ENCODE peak calls at places on chromosomes 16 and 17, in seven cellular contexts. One of them, this sample, is unnamed.

GRCh38 chr16:81526199-81526598 is 81.6 kb downstream of the CMIP start:
- DNase-seq in neural progenitor cell: no peak
- DNase-seq in cardiac muscle cell: no peak
- DNase-seq in retinal pigment epithelial cell: no peak
- DNase-seq in transverse colon: no peak
- DNase-seq in A549: no peak
- DNase-seq in HepG2: no peak
- DNase-seq in this sample: no peak

GRCh38 chr17:42704495-42705494 is 22.5 kb downstream of the CNTNAP1 start:
- DNase-seq in neural progenitor cell: no peak
- DNase-seq in cardiac muscle cell: no peak
- DNase-seq in retinal pigment epithelial cell: no peak
- DNase-seq in transverse colon: no peak
- DNase-seq in A549: no peak
- DNase-seq in HepG2: no peak
- DNase-seq in this sample: no peak

GRCh38 chr17:19978803-19979202 is 1.2 kb upstream of the AKAP10 start:
- DNase-seq in neural progenitor cell: no peak
- DNase-seq in cardiac muscle cell: no peak
- DNase-seq in retinal pigment epithelial cell: no peak
- DNase-seq in transverse colon: no peak
- DNase-seq in A549: no peak
- DNase-seq in HepG2: no peak
- DNase-seq in this sample: no peak

GRCh38 chr16:8278181-8278580 is 312.1 kb downstream of the TMEM114 start:
- DNase-seq in neural progenitor cell: no peak
- DNase-seq in cardiac muscle cell: no peak
- DNase-seq in retinal pigment epithelial cell: no peak
- DNase-seq in transverse colon: no peak
- DNase-seq in A549: no peak
- DNase-seq in HepG2: no peak
- DNase-seq in this sample: no peak

GRCh38 chr16:72753883-72754282 is 294.0 kb downstream of the ZFHX3 start:
- DNase-seq in neural progenitor cell: no peak
- DNase-seq in cardiac muscle cell: peak
- DNase-seq in retinal pigment epithelial cell: no peak
- DNase-seq in transverse colon: no peak
- DNase-seq in A549: no peak
- DNase-seq in HepG2: no peak
- DNase-seq in this sample: no peak

GRCh38 chr17:74493381-74493833 is 27.0 kb downstream of the CD300A start:
- DNase-seq in neural progenitor cell: peak
- DNase-seq in cardiac muscle cell: peak
- DNase-seq in retinal pigment epithelial cell: no peak
- DNase-seq in transverse colon: peak
- DNase-seq in A549: peak
- DNase-seq in HepG2: peak
- DNase-seq in this sample: peak

GRCh38 chr16:1790611-1791255 is 2.8 kb downstream of the IGFALS start:
- DNase-seq in neural progenitor cell: no peak
- DNase-seq in cardiac muscle cell: no peak
- DNase-seq in retinal pigment epithelial cell: no peak
- DNase-seq in transverse colon: no peak
- DNase-seq in A549: no peak
- DNase-seq in HepG2: no peak
- DNase-seq in this sample: no peak

GRCh38 chr17:50817142-50817751 is 18.1 kb upstream of the WFIKKN2 start:
- DNase-seq in neural progenitor cell: peak
- DNase-seq in cardiac muscle cell: peak
- DNase-seq in retinal pigment epithelial cell: no peak
- DNase-seq in transverse colon: peak
- DNase-seq in A549: peak
- DNase-seq in HepG2: no peak
- DNase-seq in this sample: peak

GRCh38 chr17:63035271-63035670 is 69.2 kb downstream of the TANC2 start:
- DNase-seq in neural progenitor cell: no peak
- DNase-seq in cardiac muscle cell: peak
- DNase-seq in retinal pigment epithelial cell: no peak
- DNase-seq in transverse colon: no peak
- DNase-seq in A549: peak
- DNase-seq in HepG2: no peak
- DNase-seq in this sample: no peak

GRCh38 chr16:54846761-54847160 is 83.9 kb upstream of the IRX5 start:
- DNase-seq in neural progenitor cell: no peak
- DNase-seq in cardiac muscle cell: no peak
- DNase-seq in retinal pigment epithelial cell: no peak
- DNase-seq in transverse colon: no peak
- DNase-seq in A549: peak
- DNase-seq in HepG2: no peak
- DNase-seq in this sample: no peak

GRCh38 chr17:9434502-9435113 is 141.0 kb downstream of the STX8 start:
- DNase-seq in neural progenitor cell: no peak
- DNase-seq in cardiac muscle cell: no peak
- DNase-seq in retinal pigment epithelial cell: peak
- DNase-seq in transverse colon: no peak
- DNase-seq in A549: no peak
- DNase-seq in HepG2: no peak
- DNase-seq in this sample: no peak

GRCh38 chr17:74979408-74980146 is 7.0 kb upstream of the HID1 start:
- DNase-seq in neural progenitor cell: no peak
- DNase-seq in cardiac muscle cell: no peak
- DNase-seq in retinal pigment epithelial cell: no peak
- DNase-seq in transverse colon: no peak
- DNase-seq in A549: no peak
- DNase-seq in HepG2: no peak
- DNase-seq in this sample: no peak

GRCh38 chr16:89309438-89310122 is 92.1 kb downstream of the ZNF778 start:
- DNase-seq in neural progenitor cell: no peak
- DNase-seq in cardiac muscle cell: no peak
- DNase-seq in retinal pigment epithelial cell: no peak
- DNase-seq in transverse colon: no peak
- DNase-seq in A549: no peak
- DNase-seq in HepG2: no peak
- DNase-seq in this sample: no peak

GRCh38 chr16:20084624-20085226 is 11.0 kb upstream of the GPR139 start:
- DNase-seq in neural progenitor cell: no peak
- DNase-seq in cardiac muscle cell: no peak
- DNase-seq in retinal pigment epithelial cell: no peak
- DNase-seq in transverse colon: no peak
- DNase-seq in A549: peak
- DNase-seq in HepG2: peak
- DNase-seq in this sample: no peak

GRCh38 chr16:60199154-60199553 is 1465.0 kb upstream of the GOT2 start:
- DNase-seq in neural progenitor cell: peak
- DNase-seq in cardiac muscle cell: no peak
- DNase-seq in retinal pigment epithelial cell: no peak
- DNase-seq in transverse colon: no peak
- DNase-seq in A549: no peak
- DNase-seq in HepG2: no peak
- DNase-seq in this sample: no peak

GRCh38 chr16:75340715-75341500 is 89.5 kb upstream of the BCAR1 start:
- DNase-seq in neural progenitor cell: no peak
- DNase-seq in cardiac muscle cell: peak
- DNase-seq in retinal pigment epithelial cell: no peak
- DNase-seq in transverse colon: no peak
- DNase-seq in A549: no peak
- DNase-seq in HepG2: no peak
- DNase-seq in this sample: no peak

GRCh38 chr16:83961591-83961990 is 6.5 kb upstream of the NECAB2 start:
- DNase-seq in neural progenitor cell: no peak
- DNase-seq in cardiac muscle cell: no peak
- DNase-seq in retinal pigment epithelial cell: no peak
- DNase-seq in transverse colon: no peak
- DNase-seq in A549: no peak
- DNase-seq in HepG2: no peak
- DNase-seq in this sample: no peak

GRCh38 chr17:39462644-39463375 is 1.5 kb downstream of the CDK12 start:
- DNase-seq in neural progenitor cell: peak
- DNase-seq in cardiac muscle cell: peak
- DNase-seq in retinal pigment epithelial cell: no peak
- DNase-seq in transverse colon: peak
- DNase-seq in A549: peak
- DNase-seq in HepG2: no peak
- DNase-seq in this sample: peak

GRCh38 chr17:22409160-22409751 is 716.9 kb downstream of the KCNJ18 start:
- DNase-seq in neural progenitor cell: no peak
- DNase-seq in cardiac muscle cell: no peak
- DNase-seq in retinal pigment epithelial cell: no peak
- DNase-seq in transverse colon: no peak
- DNase-seq in A549: no peak
- DNase-seq in HepG2: no peak
- DNase-seq in this sample: no peak

GRCh38 chr17:37025847-37026533 is 77.2 kb downstream of the AATF start:
- DNase-seq in neural progenitor cell: no peak
- DNase-seq in cardiac muscle cell: no peak
- DNase-seq in retinal pigment epithelial cell: no peak
- DNase-seq in transverse colon: no peak
- DNase-seq in A549: no peak
- DNase-seq in HepG2: no peak
- DNase-seq in this sample: no peak

GRCh38 chr17:6545291-6545690 is 11.1 kb downstream of the PITPNM3 start:
- DNase-seq in neural progenitor cell: no peak
- DNase-seq in cardiac muscle cell: no peak
- DNase-seq in retinal pigment epithelial cell: no peak
- DNase-seq in transverse colon: no peak
- DNase-seq in A549: no peak
- DNase-seq in HepG2: no peak
- DNase-seq in this sample: no peak

GRCh38 chr17:52140601-52141000 is 17.9 kb downstream of the CA10 start:
- DNase-seq in neural progenitor cell: no peak
- DNase-seq in cardiac muscle cell: no peak
- DNase-seq in retinal pigment epithelial cell: no peak
- DNase-seq in transverse colon: no peak
- DNase-seq in A549: no peak
- DNase-seq in HepG2: no peak
- DNase-seq in this sample: no peak

GRCh38 chr16:69485361-69485760 is 60.9 kb downstream of the CYB5B start:
- DNase-seq in neural progenitor cell: no peak
- DNase-seq in cardiac muscle cell: no peak
- DNase-seq in retinal pigment epithelial cell: no peak
- DNase-seq in transverse colon: no peak
- DNase-seq in A549: no peak
- DNase-seq in HepG2: no peak
- DNase-seq in this sample: no peak

GRCh38 chr16:21186326-21186691 is 25.1 kb downstream of the ZP2 start:
- DNase-seq in neural progenitor cell: no peak
- DNase-seq in cardiac muscle cell: no peak
- DNase-seq in retinal pigment epithelial cell: no peak
- DNase-seq in transverse colon: no peak
- DNase-seq in A549: no peak
- DNase-seq in HepG2: peak
- DNase-seq in this sample: no peak

GRCh38 chr16:85072947-85073346 is 39.3 kb downstream of the CIBAR2 start:
- DNase-seq in neural progenitor cell: no peak
- DNase-seq in cardiac muscle cell: peak
- DNase-seq in retinal pigment epithelial cell: no peak
- DNase-seq in transverse colon: no peak
- DNase-seq in A549: no peak
- DNase-seq in HepG2: no peak
- DNase-seq in this sample: no peak

GRCh38 chr17:50638572-50638850 is 3.8 kb downstream of the ABCC3 start:
- DNase-seq in neural progenitor cell: no peak
- DNase-seq in cardiac muscle cell: no peak
- DNase-seq in retinal pigment epithelial cell: no peak
- DNase-seq in transverse colon: no peak
- DNase-seq in A549: peak
- DNase-seq in HepG2: no peak
- DNase-seq in this sample: no peak

GRCh38 chr16:61030616-61031015 is 1005.6 kb downstream of the CDH8 start:
- DNase-seq in neural progenitor cell: no peak
- DNase-seq in cardiac muscle cell: no peak
- DNase-seq in retinal pigment epithelial cell: no peak
- DNase-seq in transverse colon: no peak
- DNase-seq in A549: no peak
- DNase-seq in HepG2: no peak
- DNase-seq in this sample: no peak

GRCh38 chr17:45236002-45236606 is 14.4 kb downstream of the FMNL1 start:
- DNase-seq in neural progenitor cell: no peak
- DNase-seq in cardiac muscle cell: no peak
- DNase-seq in retinal pigment epithelial cell: no peak
- DNase-seq in transverse colon: no peak
- DNase-seq in A549: no peak
- DNase-seq in HepG2: no peak
- DNase-seq in this sample: no peak
- TF ChIP-seq CTCF in neural progenitor cell: peak
- TF ChIP-seq CTCF in cardiac muscle cell: peak
- TF ChIP-seq CTCF in retinal pigment epithelial cell: no peak
- TF ChIP-seq CTCF in transverse colon: no peak
- TF ChIP-seq CTCF in A549: peak
- TF ChIP-seq CTCF in HepG2: no peak
- TF ChIP-seq CTCF in this sample: peak

GRCh38 chr16:27315333-27316037 is 1.7 kb downstream of the IL4R start:
- DNase-seq in neural progenitor cell: peak
- DNase-seq in cardiac muscle cell: peak
- DNase-seq in retinal pigment epithelial cell: no peak
- DNase-seq in transverse colon: peak
- DNase-seq in A549: peak
- DNase-seq in HepG2: peak
- DNase-seq in this sample: no peak
- TF ChIP-seq CTCF in neural progenitor cell: no peak
- TF ChIP-seq CTCF in cardiac muscle cell: peak
- TF ChIP-seq CTCF in retinal pigment epithelial cell: no peak
- TF ChIP-seq CTCF in transverse colon: no peak
- TF ChIP-seq CTCF in A549: no peak
- TF ChIP-seq CTCF in HepG2: no peak
- TF ChIP-seq CTCF in this sample: no peak

DNA sequence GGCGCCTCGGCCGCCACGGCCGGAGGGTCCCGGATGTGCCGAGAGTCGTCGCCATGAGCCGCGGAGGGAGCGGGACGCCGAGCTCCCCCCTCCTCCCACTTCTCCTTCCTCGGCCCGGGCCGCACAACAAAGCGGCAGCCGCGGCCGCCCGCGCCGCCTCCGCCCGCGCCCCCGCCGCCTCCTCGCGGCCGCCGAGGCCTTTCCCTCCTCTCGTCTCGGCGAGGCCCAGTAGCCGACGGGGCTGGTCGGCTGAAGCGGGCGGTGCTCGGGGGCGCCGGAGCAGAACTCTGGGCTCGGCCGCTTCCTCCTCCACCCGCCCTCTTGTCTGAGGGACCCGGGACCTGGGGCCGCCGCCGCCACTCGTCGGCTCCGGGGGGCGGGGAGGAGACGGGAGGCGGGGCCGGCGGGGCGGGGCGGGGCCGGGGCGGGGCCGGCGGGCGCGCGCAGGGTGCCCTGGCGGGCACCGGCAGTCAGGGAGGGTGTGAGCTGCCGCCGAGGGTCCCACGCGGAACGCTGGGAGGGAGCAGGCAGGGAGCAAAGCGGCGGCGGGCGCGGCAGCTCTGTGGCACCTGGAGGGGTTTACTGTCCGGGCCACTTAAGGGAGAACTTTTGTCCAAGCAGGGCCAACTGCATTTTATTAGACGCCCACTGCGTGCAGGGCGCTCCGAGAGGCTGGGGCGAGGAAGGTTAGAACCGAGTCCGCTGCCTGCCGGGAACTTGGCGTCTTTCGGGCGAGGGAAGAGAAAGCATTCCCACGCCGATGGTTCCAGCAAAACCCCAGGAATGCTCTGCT is at the start of gene SMURF2:
- DNase-seq in neural progenitor cell: peak
- DNase-seq in cardiac muscle cell: peak
- DNase-seq in retinal pigment epithelial cell: no peak
- DNase-seq in transverse colon: peak
- DNase-seq in A549: peak
- DNase-seq in HepG2: peak
- DNase-seq in this sample: peak
- TF ChIP-seq CTCF in neural progenitor cell: no peak
- TF ChIP-seq CTCF in cardiac muscle cell: no peak
- TF ChIP-seq CTCF in retinal pigment epithelial cell: no peak
- TF ChIP-seq CTCF in transverse colon: no peak
- TF ChIP-seq CTCF in A549: no peak
- TF ChIP-seq CTCF in HepG2: no peak
- TF ChIP-seq CTCF in this sample: no peak

GRCh38 chr17:3665834-3666233 is 2.5 kb downstream of the TAX1BP3 start:
- DNase-seq in neural progenitor cell: no peak
- DNase-seq in cardiac muscle cell: no peak
- DNase-seq in retinal pigment epithelial cell: no peak
- DNase-seq in transverse colon: no peak
- DNase-seq in A549: no peak
- DNase-seq in HepG2: no peak
- DNase-seq in this sample: no peak
- TF ChIP-seq CTCF in neural progenitor cell: no peak
- TF ChIP-seq CTCF in cardiac muscle cell: no peak
- TF ChIP-seq CTCF in retinal pigment epithelial cell: no peak
- TF ChIP-seq CTCF in transverse colon: no peak
- TF ChIP-seq CTCF in A549: no peak
- TF ChIP-seq CTCF in HepG2: no peak
- TF ChIP-seq CTCF in this sample: no peak